ENCODE peak calls at places on chromosomes 12 and 14, in five cellular contexts. One of them, this sample, is unnamed.

GRCh38 chr14:97180304-97181200 is 383.4 kb downstream of the VRK1 start:
- DNase-seq in pancreas: no peak
- DNase-seq in effector memory CD4-positive, alpha-beta T cell: no peak
- DNase-seq in AG08395: peak
- DNase-seq in T-helper 9 cell: no peak
- DNase-seq in this sample: no peak

GRCh38 chr12:45121224-45121623 is 70.3 kb upstream of the DBX2 start:
- DNase-seq in AG08395: no peak
- DNase-seq in pancreas: no peak
- DNase-seq in effector memory CD4-positive, alpha-beta T cell: no peak
- DNase-seq in T-helper 9 cell: no peak
- DNase-seq in this sample: no peak

GRCh38 chr12:79020106-79020505 is 155.5 kb downstream of the SYT1 start:
- DNase-seq in pancreas: no peak
- DNase-seq in T-helper 9 cell: no peak
- DNase-seq in effector memory CD4-positive, alpha-beta T cell: no peak
- DNase-seq in AG08395: no peak
- DNase-seq in this sample: no peak

GRCh38 chr14:51395361-51395849 is 155.4 kb downstream of the TMX1 start:
- DNase-seq in AG08395: peak
- DNase-seq in effector memory CD4-positive, alpha-beta T cell: no peak
- DNase-seq in pancreas: no peak
- DNase-seq in T-helper 9 cell: no peak
- DNase-seq in this sample: no peak

GRCh38 chr14:22733829-22734228 is 32.7 kb upstream of the OXA1L start:
- DNase-seq in pancreas: no peak
- DNase-seq in AG08395: no peak
- DNase-seq in T-helper 9 cell: no peak
- DNase-seq in effector memory CD4-positive, alpha-beta T cell: no peak
- DNase-seq in this sample: no peak

GRCh38 chr12:112176321-112177010 is 51.1 kb downstream of the TRAFD1 start:
- DNase-seq in AG08395: no peak
- DNase-seq in T-helper 9 cell: no peak
- DNase-seq in pancreas: no peak
- DNase-seq in effector memory CD4-positive, alpha-beta T cell: no peak
- DNase-seq in this sample: no peak

GRCh38 chr12:106084048-106084671 is 54.6 kb downstream of the NUAK1 start:
- DNase-seq in pancreas: no peak
- DNase-seq in T-helper 9 cell: no peak
- DNase-seq in AG08395: peak
- DNase-seq in effector memory CD4-positive, alpha-beta T cell: no peak
- DNase-seq in this sample: no peak

GRCh38 chr12:68374315-68374982 is 42.3 kb upstream of the MDM1 start:
- DNase-seq in pancreas: no peak
- DNase-seq in effector memory CD4-positive, alpha-beta T cell: peak
- DNase-seq in T-helper 9 cell: peak
- DNase-seq in AG08395: no peak
- DNase-seq in this sample: no peak

GRCh38 chr12:106123551-106123991 is 15.2 kb downstream of the NUAK1 start:
- DNase-seq in AG08395: peak
- DNase-seq in T-helper 9 cell: no peak
- DNase-seq in effector memory CD4-positive, alpha-beta T cell: no peak
- DNase-seq in pancreas: no peak
- DNase-seq in this sample: no peak

GRCh38 chr14:68379510-68380303 is 413.2 kb downstream of the ZFP36L1 start:
- DNase-seq in T-helper 9 cell: peak
- DNase-seq in effector memory CD4-positive, alpha-beta T cell: no peak
- DNase-seq in AG08395: no peak
- DNase-seq in pancreas: no peak
- DNase-seq in this sample: no peak

GRCh38 chr12:131159660-131160059 is 206.0 kb downstream of the ADGRD1 start:
- DNase-seq in T-helper 9 cell: no peak
- DNase-seq in effector memory CD4-positive, alpha-beta T cell: no peak
- DNase-seq in AG08395: no peak
- DNase-seq in pancreas: no peak
- DNase-seq in this sample: no peak

GRCh38 chr14:96805906-96806305 is 8.7 kb downstream of the VRK1 start:
- DNase-seq in effector memory CD4-positive, alpha-beta T cell: no peak
- DNase-seq in AG08395: no peak
- DNase-seq in T-helper 9 cell: no peak
- DNase-seq in pancreas: no peak
- DNase-seq in this sample: no peak

GRCh38 chr12:65597527-65597926 is 226.8 kb upstream of the HMGA2 start:
- DNase-seq in T-helper 9 cell: no peak
- DNase-seq in AG08395: no peak
- DNase-seq in effector memory CD4-positive, alpha-beta T cell: no peak
- DNase-seq in pancreas: no peak
- DNase-seq in this sample: no peak

GRCh38 chr14:74611672-74612345 is at the start of gene LTBP2:
- DNase-seq in T-helper 9 cell: no peak
- DNase-seq in effector memory CD4-positive, alpha-beta T cell: no peak
- DNase-seq in pancreas: no peak
- DNase-seq in AG08395: no peak
- DNase-seq in this sample: no peak

This sample was measured in NCI-H1930.